ENCODE peak calls at places on chromosomes 5 and 9, in ten cellular contexts. K is Panc1; Y is neuronal stem cell; O is left ventricle myocardium inferior; M is Peyer's patch; I is effector memory CD4-positive, alpha-beta T cell; A is mesenchymal stem cell; W is heart left ventricle; V is lower lobe of right lung; T is IMR-90. U is an unnamed sample. For H3K9me3 and H3K36me3, the result is how much of the 10 kb centered on the place peaks cover.

GRCh38 chr5:79109527-79110492 is 1.8 kb upstream of the BHMT start:
- DNase-seq in K (peak), Y (no peak), O (peak), M (no peak), I (no peak), A (no peak), W (no peak), V (no peak), T (no peak), U (no peak)

GRCh38 chr9:37035472-37036236 is 1.6 kb upstream of the PAX5 start:
- DNase-seq in K (no peak), Y (no peak), O (no peak), M (peak), I (no peak), A (peak), W (no peak), V (no peak), T (no peak), U (no peak)

GRCh38 chr9:76215066-76215465 is 179.2 kb downstream of the RFK start:
- DNase-seq in K (no peak), Y (no peak), O (no peak), M (no peak), I (no peak), A (peak), W (no peak), V (no peak), T (peak), U (peak)

GRCh38 chr5:168219515-168220410 is 71.7 kb upstream of the WWC1 start:
- DNase-seq in K (peak), Y (peak), O (no peak), M (peak), I (no peak), A (peak), W (peak), V (no peak), T (peak), U (peak)

GRCh38 chr5:172765766-172766286 is 5.2 kb downstream of the DUSP1 start:
- DNase-seq in K (no peak), Y (no peak), O (no peak), M (no peak), I (no peak), A (peak), W (no peak), V (no peak), T (peak), U (no peak)

GRCh38 chr5:103445426-103446035 is 117.1 kb downstream of the NUDT12 start:
- DNase-seq in K (no peak), Y (no peak), O (no peak), M (no peak), I (no peak), A (no peak), W (no peak), V (no peak), T (peak), U (no peak)

GRCh38 chr9:91533382-91533781 is 109.8 kb upstream of the NFIL3 start:
- DNase-seq in K (no peak), Y (no peak), O (no peak), M (no peak), I (no peak), A (no peak), W (no peak), V (no peak), T (no peak), U (no peak)

GRCh38 chr5:138502121-138502520 is 36.8 kb downstream of the EGR1 start:
- DNase-seq in K (no peak), Y (no peak), O (no peak), M (no peak), I (no peak), A (no peak), W (no peak), V (no peak), T (no peak), U (peak)

GRCh38 chr5:131328536-131329186 is 64.8 kb downstream of the CDC42SE2 start:
- DNase-seq in K (peak), Y (no peak), O (no peak), M (no peak), I (no peak), A (peak), W (no peak), V (no peak), T (peak), U (no peak)

DNA sequence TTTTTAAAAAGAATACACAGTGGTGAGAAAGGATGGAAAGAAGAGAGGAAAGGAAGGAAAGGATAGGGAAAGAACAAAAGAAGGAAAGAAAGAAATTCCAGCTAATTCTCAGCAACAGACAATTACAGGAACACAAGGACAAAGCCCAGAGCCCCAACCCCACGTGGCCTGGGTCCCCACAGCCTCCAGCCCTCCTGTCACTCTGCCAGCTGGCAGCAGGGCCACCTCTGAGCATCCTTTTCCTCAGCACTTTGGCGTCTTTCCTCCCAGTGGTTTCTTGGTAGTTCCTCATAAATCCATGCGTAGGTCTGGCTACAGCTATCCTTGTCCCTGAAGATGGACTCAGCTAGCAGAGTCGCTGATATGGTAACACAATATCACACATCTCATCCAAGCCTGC is 28.3 kb downstream of the ADAMTS2 start:
- DNase-seq in K (no peak), Y (no peak), O (no peak), M (no peak), I (no peak), A (no peak), W (no peak), V (no peak), T (no peak), U (no peak)
- H3K9me3 ChIP-seq in K (under half), Y (under half), O (under half), M (under half), I (under half), A (under half), W (under half), V (under half), T (under half), U (under half)

DNA sequence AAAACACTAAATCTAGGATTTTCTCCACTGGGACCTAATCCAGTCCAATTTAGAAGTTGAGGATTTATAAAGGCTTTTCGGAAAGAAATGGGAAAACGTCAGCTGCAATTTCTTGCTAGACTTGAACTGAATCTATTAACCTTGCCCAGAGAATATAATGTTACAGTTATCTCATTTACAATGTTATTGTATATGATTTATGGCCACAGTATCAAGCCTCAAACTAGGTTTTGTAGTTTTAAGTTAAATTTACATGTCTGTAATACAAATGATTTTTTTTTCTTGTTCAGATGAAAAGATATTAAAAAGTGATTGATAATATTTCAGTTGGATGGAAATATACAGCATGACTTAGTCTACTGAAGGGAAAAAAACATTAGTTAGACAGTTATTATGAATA is 524.2 kb upstream of the GRAMD2B start:
- DNase-seq in K (no peak), Y (no peak), O (no peak), M (no peak), I (no peak), A (no peak), W (no peak), V (no peak), T (no peak), U (no peak)
- H3K4me3 ChIP-seq in K (no peak), Y (no peak), O (no peak), M (no peak), I (no peak), A (no peak), W (no peak), V (no peak), T (no peak), U (no peak)

GRCh38 chr5:5470933-5471332 is 48.5 kb downstream of the ICE1 start:
- DNase-seq in K (no peak), Y (no peak), O (no peak), M (no peak), I (no peak), A (no peak), W (no peak), V (no peak), T (no peak), U (no peak)
- H3K36me3 ChIP-seq in K (under half), Y (half or more), O (half or more), M (under half), I (under half), A (half or more), W (half or more), V (half or more), T (under half), U (half or more)

GRCh38 chr5:54669285-54669684 is 151.7 kb downstream of the SNX18 start:
- DNase-seq in K (no peak), Y (no peak), O (no peak), M (no peak), I (no peak), A (peak), W (no peak), V (no peak), T (peak), U (no peak)
- H3K9me3 ChIP-seq in K (under half), Y (under half), O (under half), M (under half), I (under half), A (under half), W (under half), V (under half), T (under half), U (under half)

GRCh38 chr9:136667217-136667939 is 4.7 kb downstream of the EGFL7 start:
- DNase-seq in K (no peak), Y (no peak), O (no peak), M (no peak), I (no peak), A (no peak), W (no peak), V (no peak), T (no peak), U (no peak)

GRCh38 chr9:136667940-136668760 is 5.4 kb downstream of the EGFL7 start:
- DNase-seq in K (no peak), Y (no peak), O (no peak), M (no peak), I (no peak), A (no peak), W (no peak), V (no peak), T (no peak), U (no peak)

GRCh38 chr9:136670571-136671253 is 8.0 kb downstream of the EGFL7 start:
- DNase-seq in K (no peak), Y (no peak), O (no peak), M (no peak), I (no peak), A (no peak), W (no peak), V (no peak), T (no peak), U (no peak)

GRCh38 chr9:136669791-136670464 is 7.2 kb downstream of the EGFL7 start:
- DNase-seq in K (no peak), Y (no peak), O (no peak), M (no peak), I (no peak), A (no peak), W (no peak), V (no peak), T (no peak), U (no peak)

DNA sequence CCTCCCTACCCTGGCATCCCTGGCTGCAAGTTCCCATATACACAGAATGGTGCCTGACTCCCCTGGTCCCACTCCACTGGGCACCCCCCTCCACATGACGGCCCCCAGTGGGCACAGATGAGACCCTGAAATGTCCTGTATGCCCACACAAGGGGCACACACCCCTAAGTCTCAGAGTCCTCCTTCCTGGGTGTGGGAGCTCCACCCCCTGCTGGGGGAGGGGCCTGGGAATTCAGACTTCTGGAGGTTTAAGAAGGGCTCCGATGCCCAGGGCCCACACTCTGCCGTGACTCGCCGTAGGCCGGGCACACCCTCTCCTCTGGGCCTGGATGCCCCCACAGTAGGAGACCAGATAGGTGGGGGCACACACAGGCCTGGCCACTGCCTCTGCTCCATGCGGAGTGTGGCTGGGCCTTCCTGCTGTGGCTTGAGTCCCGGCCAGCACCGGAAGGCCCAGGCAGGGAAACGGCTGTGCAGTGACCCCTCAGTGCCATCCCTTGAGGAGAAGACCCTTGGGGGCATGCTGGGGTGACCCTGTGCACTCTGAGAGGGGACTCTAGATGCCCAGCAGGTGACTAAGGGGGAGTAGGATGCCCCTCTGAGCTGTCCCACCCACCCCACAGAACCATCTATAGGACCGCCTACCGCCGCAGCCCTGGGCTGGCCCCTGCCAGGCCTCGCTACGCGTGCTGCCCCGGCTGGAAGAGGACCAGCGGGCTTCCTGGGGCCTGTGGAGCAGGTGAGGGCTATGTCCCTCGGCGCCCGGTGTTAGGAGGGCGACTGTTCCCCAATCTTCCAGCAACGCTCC is 6.5 kb downstream of the EGFL7 start:
- DNase-seq in K (no peak), Y (no peak), O (no peak), M (no peak), I (no peak), A (no peak), W (no peak), V (no peak), T (no peak), U (peak)
- H3K4me3 ChIP-seq in K (no peak), Y (no peak), O (peak), M (no peak), I (no peak), A (no peak), W (peak), V (peak), T (no peak), U (no peak)

GRCh38 chr5:134142088-134142487 is 27.6 kb downstream of the TCF7 start:
- DNase-seq in K (no peak), Y (no peak), O (no peak), M (no peak), I (no peak), A (no peak), W (peak), V (peak), T (no peak), U (no peak)
- H3K36me3 ChIP-seq in K (under half), Y (half or more), O (under half), M (under half), I (half or more), A (half or more), W (half or more), V (half or more), T (under half), U (half or more)

GRCh38 chr5:2751592-2752021 is at the start of gene IRX2:
- DNase-seq in K (no peak), Y (peak), O (peak), M (no peak), I (no peak), A (no peak), W (peak), V (peak), T (peak), U (peak)
- H3K9me3 ChIP-seq in K (under half), Y (under half), O (under half), M (under half), I (under half), A (under half), W (under half), V (under half), T (under half), U (under half)